ENCODE peak calls at places on chromosome 3, in four cellular contexts. C, R, Z and W are unnamed samples.

GRCh38 chr3:23800731-23801130 is 5.0 kb upstream of the UBE2E1 start:
- DNase-seq in Z (no peak), R (no peak), C (no peak), W (no peak)

GRCh38 chr3:152331018-152331541 is 62.4 kb downstream of the MBNL1 start:
- DNase-seq in R (no peak), Z (no peak), C (no peak), W (no peak)

GRCh38 chr3:13072239-13073041 is 789 bp downstream of the IQSEC1 start:
- DNase-seq in R (peak), C (peak), Z (no peak), W (peak)

GRCh38 chr3:155323063-155323666 is 29.7 kb upstream of the STRIT1 start:
- DNase-seq in C (peak), Z (no peak), R (no peak), W (peak)

GRCh38 chr3:134211797-134212196 is 38.9 kb downstream of the RYK start:
- DNase-seq in R (no peak), C (no peak), Z (no peak), W (peak)

GRCh38 chr3:121604759-121605158 is 11.6 kb downstream of the FBXO40 start:
- DNase-seq in C (no peak), R (no peak), Z (no peak), W (no peak)

GRCh38 chr3:190486201-190486865 is 27.6 kb upstream of the IL1RAP start:
- DNase-seq in C (no peak), R (no peak), Z (no peak), W (no peak)

GRCh38 chr3:33131328-33132018 is 17.7 kb downstream of the CRTAP start:
- DNase-seq in Z (peak), R (no peak), C (no peak), W (no peak)

GRCh38 chr3:53696401-53697172 is 149.6 kb downstream of the CHDH start:
- DNase-seq in R (no peak), C (no peak), Z (no peak), W (peak)

GRCh38 chr3:10310578-10310977 is 10.3 kb downstream of the SEC13 start:
- DNase-seq in R (no peak), C (no peak), Z (no peak), W (no peak)

GRCh38 chr3:43194490-43195115 is 88.7 kb upstream of the POMGNT2 start:
- DNase-seq in C (no peak), R (no peak), Z (peak), W (no peak)

GRCh38 chr3:109325657-109326056 is 9.3 kb upstream of the DPPA2 start:
- DNase-seq in Z (no peak), R (no peak), C (no peak), W (no peak)

GRCh38 chr3:71463622-71464021 is 119.9 kb downstream of the FOXP1 start:
- DNase-seq in Z (no peak), C (no peak), R (no peak), W (no peak)

GRCh38 chr3:141373768-141374526 is 5.6 kb downstream of the ZBTB38 start:
- DNase-seq in Z (no peak), C (no peak), R (no peak), W (no peak)

GRCh38 chr3:126528800-126529541 is 5.0 kb downstream of the CHST13 start:
- DNase-seq in C (no peak), Z (no peak), R (peak), W (peak)

GRCh38 chr3:195270350-195271115 is 426 bp downstream of the XXYLT1 start:
- DNase-seq in Z (no peak), C (peak), R (peak), W (peak)

GRCh38 chr3:42505849-42506410 is 3.5 kb downstream of the VIPR1 start:
- DNase-seq in C (no peak), Z (no peak), R (no peak), W (no peak)

GRCh38 chr3:183897606-183898384 is 13.1 kb upstream of the PARL start:
- DNase-seq in C (no peak), Z (no peak), R (no peak), W (no peak)

GRCh38 chr3:20039765-20040475 is at the start of gene KAT2B:
- DNase-seq in Z (peak), C (peak), R (peak), W (peak)

GRCh38 chr3:29171583-29171990 is 109.3 kb upstream of the RBMS3 start:
- DNase-seq in C (no peak), Z (no peak), R (no peak), W (no peak)

GRCh38 chr3:30285188-30286006 is 321.0 kb upstream of the TGFBR2 start:
- DNase-seq in R (no peak), C (no peak), Z (no peak), W (no peak)

GRCh38 chr3:196518999-196519737 is 4.0 kb upstream of the SMCO1 start:
- DNase-seq in R (peak), C (no peak), Z (peak), W (peak)

GRCh38 chr3:49519916-49520385 is 34.3 kb upstream of the BSN start:
- DNase-seq in R (no peak), Z (no peak), C (no peak), W (no peak)

GRCh38 chr3:192133271-192133670 is 594.1 kb downstream of the FGF12 start:
- DNase-seq in R (no peak), Z (no peak), C (no peak), W (no peak)

GRCh38 chr3:169627073-169627472 is 36.4 kb downstream of the MECOM start:
- DNase-seq in C (no peak), Z (no peak), R (no peak), W (no peak)

GRCh38 chr3:11479230-11479620 is 164.5 kb downstream of the VGLL4 start:
- DNase-seq in C (no peak), Z (no peak), R (no peak), W (no peak)

GRCh38 chr3:52018319-52019000 is 22.8 kb upstream of the RPL29 start:
- DNase-seq in C (no peak), Z (no peak), R (peak), W (no peak)